ENCODE peak calls at places on chromosomes 11 and 22, in five cellular contexts. U is astrocyte, G is adrenal gland, A is brain microvascular endothelial cell, E is A673. Y is an unnamed sample.
A peak's percentile ranks its signal among the peaks of the same experiment; 100 is the strongest.

GRCh38 chr11:62879554-62879953 is 1.1 kb upstream of the SLC3A2 start:
- DNase-seq in U (no peak), G (no peak), A (no peak), E (peak; percentile 74), Y (no peak)

GRCh38 chr11:32952421-32952820 is 59.8 kb downstream of the QSER1 start:
- DNase-seq in U (no peak), G (no peak), A (no peak), E (no peak), Y (no peak)

GRCh38 chr11:131583823-131584222 is 213.4 kb downstream of the NTM start:
- DNase-seq in U (no peak), G (no peak), A (no peak), E (no peak), Y (no peak)

GRCh38 chr11:103358251-103358650 is 249.0 kb downstream of the DYNC2H1 start:
- DNase-seq in U (peak; percentile 70), G (no peak), A (peak; percentile 58), E (no peak), Y (no peak)

GRCh38 chr11:25838918-25839611 is 492.9 kb upstream of the ANO3 start:
- DNase-seq in U (no peak), G (no peak), A (no peak), E (no peak), Y (no peak)

GRCh38 chr22:44304906-44305305 is 7.8 kb downstream of the SHISAL1 start:
- DNase-seq in U (no peak), G (no peak), A (no peak), E (no peak), Y (no peak)

GRCh38 chr22:48699531-48699930 is 1128.1 kb downstream of the BRD1 start:
- DNase-seq in U (no peak), G (no peak), A (no peak), E (peak; percentile 78), Y (no peak)

GRCh38 chr22:41178425-41178975 is 26.6 kb upstream of the L3MBTL2 start:
- DNase-seq in U (no peak), G (peak; percentile 21), A (no peak), E (no peak), Y (no peak)

GRCh38 chr11:79228417-79228755 is 212.4 kb downstream of the TENM4 start:
- DNase-seq in U (no peak), G (no peak), A (no peak), E (no peak), Y (no peak)

GRCh38 chr11:110184974-110185597 is 91.9 kb downstream of the ZC3H12C start:
- DNase-seq in U (peak; percentile 66), G (peak; percentile 83), A (peak; percentile 57), E (no peak), Y (no peak)

GRCh38 chr11:108967571-108967970 is 302.7 kb downstream of the DDX10 start:
- DNase-seq in U (no peak), G (no peak), A (no peak), E (no peak), Y (no peak)

GRCh38 chr11:96136623-96137313 is 206.2 kb downstream of the MAML2 start:
- DNase-seq in U (no peak), G (no peak), A (no peak), E (no peak), Y (no peak)

GRCh38 chr22:36360871-36361383 is 26.8 kb downstream of the MYH9 start:
- DNase-seq in U (peak; percentile 71), G (no peak), A (no peak), E (no peak), Y (no peak)

GRCh38 chr11:133835258-133836075 is 9.8 kb downstream of the SPATA19 start:
- DNase-seq in U (peak; percentile 35), G (peak; percentile 59), A (peak; percentile 56), E (peak; percentile 59), Y (no peak)

GRCh38 chr22:18001040-18001893 is 23.1 kb downstream of the MICAL3 start:
- DNase-seq in U (peak; percentile 97), G (peak; percentile 94), A (peak; percentile 96), E (peak; percentile 99), Y (peak; percentile 94)

GRCh38 chr11:61378713-61379313 is 13.6 kb upstream of the TMEM216 start:
- DNase-seq in U (peak; percentile 90), G (peak; percentile 83), A (peak; percentile 88), E (peak; percentile 92), Y (no peak)

GRCh38 chr11:9210224-9210921 is 54.8 kb downstream of the DENND5A start:
- DNase-seq in U (peak; percentile 37), G (no peak), A (no peak), E (no peak), Y (no peak)

GRCh38 chr11:57643802-57644201 is 5.9 kb downstream of the YPEL4 start:
- DNase-seq in U (no peak), G (no peak), A (no peak), E (no peak), Y (no peak)

GRCh38 chr22:24810043-24810749 is 4.2 kb downstream of the SGSM1 start:
- DNase-seq in U (no peak), G (no peak), A (no peak), E (no peak), Y (no peak)

GRCh38 chr11:21625982-21626381 is 566.9 kb upstream of the ANO5 start:
- DNase-seq in U (no peak), G (peak; percentile 40), A (no peak), E (peak; percentile 79), Y (no peak)

GRCh38 chr11:105693075-105693474 is 83.2 kb downstream of the GRIA4 start:
- DNase-seq in U (no peak), G (no peak), A (no peak), E (no peak), Y (no peak)

GRCh38 chr11:64723117-64723906 is at the start of gene NRXN2:
- DNase-seq in U (peak; percentile 53), G (peak; percentile 85), A (peak; percentile 61), E (peak; percentile 93), Y (peak; percentile 81)

GRCh38 chr22:41290262-41291221 is 4.6 kb upstream of the RANGAP1 start:
- DNase-seq in U (peak; percentile 76), G (no peak), A (peak; percentile 57), E (peak; percentile 47), Y (no peak)

GRCh38 chr11:130763087-130763980 is 152.9 kb downstream of the SNX19 start:
- DNase-seq in U (no peak), G (no peak), A (no peak), E (no peak), Y (no peak)

GRCh38 chr22:37187891-37188761 is at the start of gene C1QTNF6:
- DNase-seq in U (no peak), G (peak; percentile 33), A (no peak), E (peak; percentile 70), Y (no peak)

GRCh38 chr11:72578051-72578450 is 96.2 kb downstream of the PDE2A start:
- DNase-seq in U (no peak), G (no peak), A (no peak), E (no peak), Y (peak; percentile 34)

DNA sequence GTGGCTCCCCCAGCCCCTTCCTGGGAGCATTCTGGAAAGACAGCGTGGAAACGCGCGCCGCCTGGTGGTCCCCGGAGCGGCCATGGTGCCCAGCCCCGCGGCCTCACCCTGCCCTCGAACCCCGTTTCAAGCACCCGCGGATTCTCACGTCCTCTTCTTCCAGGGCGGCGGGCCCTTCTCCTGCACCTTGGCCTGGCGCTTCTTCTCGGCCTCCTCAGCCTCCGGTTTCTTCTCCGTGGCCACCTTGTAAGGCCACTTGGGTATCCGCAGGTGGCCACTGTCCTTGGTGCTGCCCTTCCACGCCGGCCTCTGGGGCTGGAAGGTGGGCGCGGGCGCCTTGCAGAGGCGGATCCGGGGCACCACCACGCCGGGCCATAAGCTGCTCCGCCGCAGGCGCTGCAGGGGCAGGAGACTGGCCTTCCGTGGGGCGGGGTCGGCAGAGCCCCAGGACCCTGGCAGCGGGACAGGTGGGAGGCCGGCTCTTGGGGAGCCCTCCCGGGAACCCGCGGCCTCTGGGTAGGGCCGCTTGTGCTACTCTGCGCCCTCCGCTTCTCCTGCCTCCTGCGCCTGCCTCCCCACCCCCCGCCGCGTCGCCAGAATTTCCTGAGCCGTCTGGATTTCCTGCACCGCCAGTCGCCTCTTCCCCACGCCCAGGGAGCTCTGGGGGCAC is 83.4 kb downstream of the TRIM51G start:
- DNase-seq in U (no peak), G (no peak), A (no peak), E (no peak), Y (no peak)
- H3K4me3 ChIP-seq in U (no peak overlapping the region), G (no peak overlapping the region), A (no peak overlapping the region), E (no peak overlapping the region), Y (no peak overlapping the region)

DNA sequence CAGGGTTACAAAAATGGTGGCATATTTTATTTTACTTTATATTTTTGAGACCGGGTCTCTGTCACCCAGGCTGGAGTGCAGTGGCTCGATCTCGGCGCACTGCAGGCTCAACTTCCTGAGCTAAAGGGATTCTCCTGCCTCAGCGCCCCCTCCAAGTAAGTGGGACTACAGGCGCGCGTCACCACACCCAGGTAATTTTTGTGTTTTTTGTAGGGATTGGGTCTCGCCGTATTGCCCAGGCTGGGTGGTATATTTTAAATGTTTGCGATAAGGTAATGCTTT is 652 bp upstream of the FOSL1 start:
- DNase-seq in U (no peak), G (no peak), A (no peak), E (no peak), Y (no peak)
- H3K4me3 ChIP-seq in U (peak overlapping the region; percentile 19), G (no peak overlapping the region), A (no peak overlapping the region), E (no peak overlapping the region), Y (peak overlapping the region; percentile 68)

GRCh38 chr11:10323793-10324170 is 18.9 kb downstream of the ADM start:
- DNase-seq in U (peak; percentile 68), G (no peak), A (peak; percentile 41), E (no peak), Y (no peak)

GRCh38 chr11:10322401-10322800 is 17.5 kb downstream of the ADM start:
- DNase-seq in U (no peak), G (no peak), A (no peak), E (no peak), Y (no peak)

GRCh38 chr11:10324474-10324873 is 19.6 kb downstream of the ADM start:
- DNase-seq in U (no peak), G (no peak), A (no peak), E (no peak), Y (no peak)

GRCh38 chr11:10325398-10326079 is 20.7 kb downstream of the ADM start:
- DNase-seq in U (peak; percentile 91), G (no peak), A (peak; percentile 89), E (no peak), Y (no peak)

GRCh38 chr11:10322830-10323792 is 18.2 kb downstream of the ADM start:
- DNase-seq in U (peak; percentile 80), G (peak; percentile 82), A (peak; percentile 86), E (peak; percentile 84), Y (peak; percentile 57)
- H3K4me3 ChIP-seq in U (no peak overlapping the region), G (no peak overlapping the region), A (no peak overlapping the region), E (no peak overlapping the region), Y (no peak overlapping the region)

GRCh38 chr22:45450931-45451651 is 37.6 kb downstream of the RIBC2 start:
- DNase-seq in U (peak; percentile 88), G (peak; percentile 18), A (no peak), E (no peak), Y (no peak)
- H3K4me3 ChIP-seq in U (no peak overlapping the region), G (no peak overlapping the region), A (no peak overlapping the region), E (no peak overlapping the region), Y (no peak overlapping the region)